ENCODE peak calls at places on chromosomes 13 and 19, in seven cellular contexts. I is left ventricle myocardium inferior; K is tibial artery; V is thoracic aorta; M is aorta; A is left lung; S is naive thymus-derived CD4-positive, alpha-beta T cell. D is an unnamed sample.

GRCh38 chr19:45814851-45815481 is at the start of gene RSPH6A:
- DNase-seq in S (no peak), I (no peak), V (no peak), M (no peak), A (no peak), K (no peak), D (no peak)

GRCh38 chr19:52307275-52307674 is 10.3 kb downstream of the ZNF480 start:
- DNase-seq in K (no peak), A (no peak), M (no peak), S (no peak), I (no peak), V (no peak), D (no peak)

GRCh38 chr13:31965361-31966066 is 66.1 kb upstream of the FRY start:
- DNase-seq in S (no peak), K (no peak), M (no peak), I (no peak), A (no peak), V (no peak), D (no peak)

GRCh38 chr13:48437381-48437780 is 24.5 kb upstream of the LPAR6 start:
- DNase-seq in A (peak), K (peak), M (peak), V (no peak), S (no peak), I (peak), D (peak)

GRCh38 chr19:19775891-19776205 is 42.9 kb upstream of the ZNF14 start:
- DNase-seq in S (no peak), M (no peak), A (no peak), V (no peak), I (no peak), K (no peak), D (no peak)

GRCh38 chr13:80131204-80131603 is 209.7 kb downstream of the SPRY2 start:
- DNase-seq in V (peak), I (peak), A (peak), M (peak), S (no peak), K (peak), D (peak)

GRCh38 chr13:34358811-34359513 is 541.0 kb downstream of the RFC3 start:
- DNase-seq in A (no peak), S (no peak), I (no peak), M (no peak), K (no peak), V (no peak), D (no peak)

GRCh38 chr13:102128216-102128800 is 273.5 kb downstream of the FGF14 start:
- DNase-seq in I (no peak), V (no peak), A (no peak), M (no peak), S (no peak), K (no peak), D (no peak)

GRCh38 chr19:32519023-32519422 is 62.0 kb upstream of the PDCD5 start:
- DNase-seq in S (peak), K (no peak), A (no peak), I (no peak), V (no peak), M (no peak), D (no peak)

GRCh38 chr19:48418317-48419064 is 25.0 kb downstream of the GRIN2D start:
- DNase-seq in S (no peak), I (no peak), M (no peak), A (no peak), K (no peak), V (no peak), D (no peak)

GRCh38 chr13:45195421-45195820 is 5.4 kb downstream of the KCTD4 start:
- DNase-seq in V (no peak), M (no peak), I (no peak), S (no peak), K (no peak), A (no peak), D (no peak)

GRCh38 chr19:31214086-31214485 is 135.2 kb downstream of the TSHZ3 start:
- DNase-seq in I (peak), S (peak), K (peak), M (peak), V (peak), A (peak), D (no peak)

GRCh38 chr19:20051841-20052768 is 12.8 kb upstream of the ZNF682 start:
- DNase-seq in S (peak), I (peak), K (peak), V (peak), M (peak), A (peak), D (peak)

GRCh38 chr13:112442483-112443090 is 66.4 kb downstream of the SPACA7 start:
- DNase-seq in I (no peak), V (no peak), M (no peak), S (no peak), A (no peak), K (no peak), D (no peak)

GRCh38 chr13:82565191-82565590 is 1317.1 kb downstream of the SLITRK1 start:
- DNase-seq in K (no peak), S (no peak), M (no peak), I (no peak), A (no peak), V (no peak), D (no peak)

GRCh38 chr19:45340899-45341453 is 426 bp downstream of the KLC3 start:
- DNase-seq in M (no peak), V (no peak), K (no peak), A (no peak), S (no peak), I (no peak), D (no peak)

GRCh38 chr19:45154064-45154827 is 6.5 kb downstream of the NKPD1 start:
- DNase-seq in K (no peak), I (no peak), A (no peak), M (no peak), V (no peak), S (no peak), D (no peak)

GRCh38 chr13:113903361-113903760 is 39.5 kb upstream of the GAS6 start:
- DNase-seq in K (peak), M (peak), I (no peak), V (peak), A (no peak), S (no peak), D (no peak)

GRCh38 chr13:114140131-114140908 is 7.9 kb upstream of the RASA3 start:
- DNase-seq in S (peak), I (no peak), A (no peak), M (no peak), V (no peak), K (no peak), D (no peak)

GRCh38 chr13:62387642-62388041 is 972.0 kb upstream of the PCDH20 start:
- DNase-seq in M (no peak), V (no peak), I (no peak), A (no peak), K (no peak), S (no peak), D (no peak)

GRCh38 chr13:83414393-83414792 is 467.9 kb downstream of the SLITRK1 start:
- DNase-seq in K (no peak), S (no peak), M (no peak), A (no peak), V (no peak), I (no peak), D (no peak)

GRCh38 chr19:42433503-42434260 is 6.5 kb upstream of the LIPE start:
- DNase-seq in S (peak), K (peak), M (peak), I (peak), V (no peak), A (peak), D (peak)

GRCh38 chr13:22915442-22916082 is 265.2 kb upstream of the SGCG start:
- DNase-seq in V (no peak), M (peak), I (peak), K (peak), S (no peak), A (no peak), D (peak)

GRCh38 chr19:54391589-54392061 is 23.6 kb upstream of the TTYH1 start:
- DNase-seq in A (no peak), S (no peak), K (no peak), M (no peak), V (no peak), I (no peak), D (no peak)

GRCh38 chr19:2058570-2059421 is 7.8 kb upstream of the MKNK2 start:
- DNase-seq in K (no peak), V (no peak), A (no peak), I (no peak), S (no peak), M (no peak), D (no peak)

GRCh38 chr19:44986389-44986788 is 14.9 kb upstream of the RELB start:
- DNase-seq in M (no peak), A (no peak), K (no peak), I (no peak), S (no peak), V (no peak), D (no peak)

GRCh38 chr13:21203132-21203531 is 26.7 kb downstream of the MRPL57 start:
- DNase-seq in I (no peak), M (no peak), A (no peak), K (no peak), S (no peak), V (no peak), D (no peak)

GRCh38 chr13:110912651-110913051 is 2.2 kb downstream of the ANKRD10 start:
- DNase-seq in A (no peak), S (no peak), K (no peak), I (no peak), V (no peak), M (no peak), D (no peak)

DNA sequence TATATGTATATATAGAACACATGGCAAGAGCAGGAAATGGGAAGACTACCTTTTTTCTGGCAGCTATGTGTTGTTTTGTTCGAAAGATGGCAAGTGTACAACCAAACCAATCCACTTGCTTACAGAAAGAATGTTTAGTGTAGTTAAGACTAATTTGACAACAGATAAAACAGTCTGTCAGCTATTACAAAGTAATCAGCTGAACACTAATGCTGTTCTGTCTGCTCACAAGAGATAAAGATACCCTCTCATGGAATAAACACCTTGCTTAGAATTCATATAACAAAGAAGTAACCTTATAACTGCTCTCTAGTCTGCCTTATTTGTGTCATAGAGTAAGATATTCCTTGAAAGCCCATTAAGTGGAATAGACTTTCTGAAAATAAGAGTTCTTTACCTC is 840 bp upstream of the KCNRG start:
- DNase-seq in V (no peak), M (no peak), K (no peak), A (no peak), I (no peak), S (no peak), D (no peak)
- H3K27ac ChIP-seq in V (peak), M (no peak), K (no peak), A (no peak), I (peak), S (no peak), D (peak)

DNA sequence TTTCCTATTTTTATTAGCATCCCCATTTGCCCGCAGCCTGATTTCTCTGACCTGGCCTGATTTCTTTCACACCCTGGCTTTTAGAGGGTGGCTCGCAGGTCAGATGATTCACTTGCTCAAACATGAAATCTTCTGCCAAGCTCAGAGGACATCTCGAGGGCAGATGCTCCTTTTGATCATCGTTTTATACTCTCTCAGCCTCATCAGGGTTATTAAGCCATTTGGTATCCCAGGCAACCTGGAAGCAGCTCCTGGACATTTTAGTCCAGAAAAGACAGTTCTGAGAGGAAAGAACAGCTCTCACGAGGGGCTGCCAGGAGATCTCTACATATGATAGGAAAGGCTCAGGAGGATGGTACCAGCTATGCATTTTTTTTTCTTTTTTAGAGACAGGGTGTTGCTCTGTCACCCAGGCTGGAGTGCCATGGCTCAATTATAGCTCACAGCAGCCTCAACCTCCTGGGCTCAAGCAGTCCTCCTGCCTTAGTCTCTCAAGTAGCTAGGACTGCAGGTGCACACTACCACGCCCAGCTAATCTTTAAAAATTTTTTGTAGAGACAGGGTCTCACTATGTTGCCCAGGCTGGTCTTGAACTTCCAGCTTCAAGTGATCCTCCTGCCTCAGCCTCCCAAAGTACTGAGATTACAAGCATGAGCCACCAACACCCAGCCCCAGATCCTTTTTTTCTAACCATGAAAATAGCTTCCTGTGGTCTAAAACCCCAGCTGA is 165.4 kb downstream of the KATNAL1 start:
- DNase-seq in S (no peak), A (no peak), I (no peak), K (no peak), V (no peak), M (no peak), D (no peak)
- H3K27ac ChIP-seq in S (no peak), A (no peak), I (no peak), K (peak), V (no peak), M (no peak), D (no peak)

GRCh38 chr19:10701955-10702307 is 692 bp downstream of the QTRT1 start:
- DNase-seq in M (no peak), K (no peak), I (no peak), S (no peak), A (no peak), V (no peak), D (no peak)
- H3K27ac ChIP-seq in M (no peak), K (peak), I (peak), S (peak), A (no peak), V (no peak), D (no peak)

GRCh38 chr13:99606322-99607089 is 105.2 kb downstream of the TM9SF2 start:
- DNase-seq in I (peak), V (peak), A (peak), S (peak), K (peak), M (peak), D (peak)
- H3K27ac ChIP-seq in I (peak), V (peak), A (peak), S (peak), K (peak), M (no peak), D (peak)

GRCh38 chr19:4390862-4391693 is 9.3 kb downstream of the SH3GL1 start:
- DNase-seq in V (no peak), I (no peak), K (no peak), M (no peak), A (no peak), S (no peak), D (no peak)

GRCh38 chr19:4390017-4390861 is 10.1 kb downstream of the SH3GL1 start:
- DNase-seq in K (peak), V (no peak), M (peak), A (peak), S (no peak), I (peak), D (no peak)

GRCh38 chr19:4393947-4394590 is 6.3 kb downstream of the SH3GL1 start:
- DNase-seq in V (no peak), K (no peak), A (no peak), I (no peak), S (no peak), M (no peak), D (no peak)

GRCh38 chr19:4389511-4390016 is 10.8 kb downstream of the SH3GL1 start:
- DNase-seq in V (no peak), A (no peak), I (no peak), M (no peak), S (no peak), K (no peak), D (no peak)

DNA sequence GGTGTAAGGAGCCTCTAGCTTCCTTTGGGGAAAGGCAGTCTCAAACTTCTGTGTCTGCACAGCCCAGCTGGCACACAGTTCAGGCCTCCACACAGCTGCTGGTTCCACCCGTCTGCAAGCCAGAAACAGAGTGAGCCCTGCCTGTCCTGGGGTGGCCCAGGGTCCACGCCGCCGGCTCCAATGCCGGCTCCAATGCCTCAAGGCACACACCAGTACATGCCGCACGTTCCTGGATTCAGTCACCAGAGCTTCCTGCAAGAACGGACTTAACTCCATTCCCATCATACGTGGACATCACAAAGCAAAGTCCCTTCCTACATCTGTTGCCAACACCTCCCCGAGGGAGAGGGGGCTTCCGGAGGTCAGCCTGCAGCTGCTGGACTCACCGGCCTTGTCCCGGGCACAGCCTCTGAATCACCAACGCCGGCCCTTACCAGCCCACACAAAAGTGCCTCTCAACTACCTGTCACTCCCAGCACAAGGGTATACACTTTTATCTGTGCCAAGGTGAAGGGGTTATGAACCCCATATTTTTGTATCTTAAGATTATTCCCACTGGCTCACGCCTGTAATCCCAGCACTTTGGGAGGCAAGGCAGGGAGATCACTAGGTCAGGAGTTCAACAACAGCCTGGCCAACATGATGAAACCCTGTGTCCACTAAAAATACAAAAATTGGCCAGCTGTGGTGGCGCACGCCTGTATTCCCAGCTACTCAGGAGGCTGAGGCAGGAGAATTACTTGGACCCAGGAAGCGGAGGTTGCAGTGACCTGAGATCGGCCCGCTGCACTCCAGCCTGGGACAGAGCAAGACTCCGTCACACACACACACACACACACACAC is 8.4 kb downstream of the SH3GL1 start:
- DNase-seq in V (no peak), K (no peak), S (no peak), I (peak), M (no peak), A (no peak), D (no peak)
- H3K27ac ChIP-seq in V (peak), K (peak), S (peak), I (peak), M (no peak), A (peak), D (no peak)

GRCh38 chr19:18698321-18699167 is 15.1 kb downstream of the CRTC1 start:
- DNase-seq in K (no peak), S (no peak), A (no peak), M (no peak), V (no peak), I (no peak), D (no peak)

GRCh38 chr19:18699403-18700054 is 16.0 kb downstream of the CRTC1 start:
- DNase-seq in V (no peak), I (no peak), A (no peak), K (no peak), M (no peak), S (no peak), D (no peak)

GRCh38 chr19:18704054-18704453 is 20.6 kb downstream of the CRTC1 start:
- DNase-seq in M (no peak), S (no peak), I (no peak), K (no peak), A (no peak), V (no peak), D (no peak)

GRCh38 chr19:18700501-18701249 is 17.2 kb downstream of the CRTC1 start:
- DNase-seq in I (peak), K (peak), S (peak), A (peak), M (peak), V (no peak), D (peak)

DNA sequence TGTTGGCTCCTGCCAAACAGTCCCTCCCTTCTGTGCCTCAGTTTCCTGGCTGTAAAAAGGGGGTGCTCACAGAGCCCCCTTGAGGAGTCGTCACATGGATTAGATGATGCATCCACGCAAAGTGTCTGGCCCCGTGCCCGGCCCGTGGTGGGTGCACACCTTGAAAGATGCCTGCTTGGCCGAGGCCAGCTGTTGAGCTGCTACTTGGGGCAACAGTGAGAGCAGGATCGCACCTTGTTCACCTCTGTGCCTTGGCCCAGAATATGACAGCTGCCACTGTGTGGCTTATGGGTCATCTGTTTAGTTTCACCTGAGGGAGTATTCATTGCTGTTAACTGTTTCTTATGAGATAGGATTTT is 17.7 kb downstream of the CRTC1 start:
- DNase-seq in I (no peak), V (no peak), K (no peak), A (no peak), S (no peak), M (no peak), D (no peak)
- H3K27ac ChIP-seq in I (peak), V (peak), K (peak), A (no peak), S (peak), M (no peak), D (no peak)